ENCODE peak calls at places on chromosomes 6 and 20, in eight cellular contexts. L is heart left ventricle, S is dermis blood vessel endothelial cell, M is HFFc6, V is EL, B is left colon, R is hypothalamus, X is T-helper 17 cell. G is an unnamed sample.

GRCh38 chr6:66429220-66429619 is 722.2 kb upstream of the EYS start:
- DNase-seq in V (no peak), R (no peak), B (no peak), X (no peak), S (no peak), L (no peak), M (no peak), G (no peak)

GRCh38 chr6:140960566-140960965 is 1172.2 kb upstream of the GJE1 start:
- DNase-seq in X (no peak), M (no peak), R (no peak), V (no peak), S (peak; percentile 73), L (no peak), B (no peak), G (no peak)

GRCh38 chr6:148110925-148111324 is 231.7 kb upstream of the SASH1 start:
- DNase-seq in L (no peak), B (no peak), R (no peak), M (no peak), V (no peak), X (no peak), S (no peak), G (no peak)

GRCh38 chr20:25259358-25259757 is 11.5 kb downstream of the PYGB start:
- DNase-seq in B (peak; percentile 11), S (no peak), X (no peak), M (no peak), V (no peak), L (no peak), R (no peak), G (no peak)

GRCh38 chr6:169274761-169275160 is 21.1 kb upstream of the THBS2 start:
- DNase-seq in R (no peak), M (no peak), S (no peak), V (peak; percentile 28), X (no peak), L (no peak), B (no peak), G (no peak)

GRCh38 chr6:66496659-66497058 is 789.6 kb upstream of the EYS start:
- DNase-seq in X (no peak), M (no peak), R (no peak), L (no peak), S (no peak), B (no peak), V (no peak), G (no peak)

GRCh38 chr6:169556238-169556637 is 145.6 kb downstream of the WDR27 start:
- DNase-seq in B (no peak), R (no peak), M (no peak), S (no peak), X (no peak), L (no peak), V (no peak), G (no peak)

GRCh38 chr6:2576499-2576898 is 174.2 kb downstream of the MYLK4 start:
- DNase-seq in X (no peak), S (peak; percentile 72), V (no peak), L (no peak), R (no peak), M (no peak), B (no peak), G (no peak)

GRCh38 chr20:63421094-63421692 is 51.3 kb downstream of the KCNQ2 start:
- DNase-seq in S (no peak), L (no peak), X (no peak), R (no peak), B (no peak), V (no peak), M (no peak), G (no peak)

GRCh38 chr6:1789092-1789491 is 179.4 kb downstream of the FOXC1 start:
- DNase-seq in X (no peak), R (no peak), L (no peak), S (peak; percentile 64), V (peak; percentile 46), M (no peak), B (no peak), G (no peak)

GRCh38 chr20:34927736-34928135 is 27.9 kb downstream of the GSS start:
- DNase-seq in X (no peak), S (no peak), B (no peak), V (peak; percentile 86), M (peak; percentile 84), L (no peak), R (no peak), G (no peak)

GRCh38 chr6:17011985-17012384 is 89.9 kb upstream of the STMND1 start:
- DNase-seq in R (no peak), B (no peak), X (no peak), M (no peak), V (no peak), L (no peak), S (no peak), G (no peak)

GRCh38 chr6:56417823-56418222 is 170.4 kb upstream of the COL21A1 start:
- DNase-seq in B (no peak), X (no peak), S (no peak), V (no peak), L (no peak), M (no peak), R (no peak), G (no peak)

GRCh38 chr6:143842468-143842901 is 653 bp upstream of the LTV1 start:
- DNase-seq in X (no peak), R (no peak), S (no peak), V (no peak), L (no peak), B (peak; percentile 23), M (no peak), G (no peak)

G was measured in CD4-positive, alpha-beta T cell.